ENCODE peak calls at places on chromosomes 16 and 17, in nine cellular contexts. S is PC-3, L is heart right ventricle, F is right atrium auricular region, H is tibial artery, J is K562, R is cardiac muscle cell, B is fibroblast of lung, D is gastrocnemius medialis. V is an unnamed sample.

GRCh38 chr17:4304417-4305027 is 40.7 kb upstream of the ANKFY1 start:
- DNase-seq in L (no peak), S (peak; percentile 60), R (peak; percentile 61), D (no peak), B (peak; percentile 62), J (peak; percentile 66), H (no peak), F (no peak), V (no peak)

GRCh38 chr16:49179714-49180330 is 101.8 kb downstream of the CBLN1 start:
- DNase-seq in S (peak; percentile 49), L (no peak), F (no peak), J (no peak), D (no peak), R (no peak), B (no peak), H (no peak), V (no peak)

GRCh38 chr17:29622337-29623282 is at the start of gene CORO6:
- DNase-seq in F (no peak), B (peak; percentile 40), D (peak; percentile 64), S (no peak), R (peak; percentile 59), J (peak; percentile 80), H (peak; percentile 84), L (peak; percentile 76), V (no peak)

GRCh38 chr16:31429314-31429713 is 1.2 kb upstream of the COX6A2 start:
- DNase-seq in R (no peak), H (peak; percentile 9), D (peak; percentile 86), J (no peak), B (no peak), L (no peak), F (no peak), S (no peak), V (no peak)

GRCh38 chr16:57639172-57639571 is 10.7 kb downstream of the ADGRG1 start:
- DNase-seq in R (peak; percentile 52), H (no peak), D (no peak), B (peak; percentile 43), F (no peak), S (no peak), J (no peak), L (peak; percentile 51), V (no peak)

GRCh38 chr16:57810197-57811024 is 8.1 kb upstream of the KIFC3 start:
- DNase-seq in H (no peak), D (peak; percentile 64), F (peak; percentile 94), S (peak; percentile 90), B (peak; percentile 41), L (peak; percentile 72), R (peak; percentile 87), J (peak; percentile 98), V (peak; percentile 45)

GRCh38 chr16:88196471-88197400 is 186.0 kb upstream of the ZNF469 start:
- DNase-seq in J (no peak), S (no peak), L (no peak), D (no peak), F (no peak), R (no peak), H (no peak), B (no peak), V (no peak)

GRCh38 chr16:24358117-24358516 is 102.0 kb downstream of the CACNG3 start:
- DNase-seq in F (no peak), H (no peak), R (no peak), D (no peak), L (no peak), J (no peak), B (no peak), S (no peak), V (no peak)

GRCh38 chr16:86508947-86509758 is 1.2 kb upstream of the FOXF1 start:
- DNase-seq in B (peak; percentile 90), H (no peak), J (no peak), L (peak; percentile 63), S (peak; percentile 35), D (no peak), R (peak; percentile 77), F (no peak), V (no peak)

GRCh38 chr17:27088767-27089078 is 205.2 kb upstream of the WSB1 start:
- DNase-seq in F (no peak), L (no peak), B (no peak), R (no peak), J (no peak), H (no peak), D (no peak), S (no peak), V (no peak)

GRCh38 chr17:27085517-27085916 is 208.4 kb upstream of the WSB1 start:
- DNase-seq in L (no peak), R (no peak), D (no peak), F (no peak), J (no peak), B (no peak), H (no peak), S (no peak), V (no peak)

GRCh38 chr17:27089929-27090247 is 204.0 kb upstream of the WSB1 start:
- DNase-seq in L (no peak), R (no peak), J (peak; percentile 38), F (no peak), S (no peak), H (no peak), D (no peak), B (no peak), V (no peak)

GRCh38 chr17:27086526-27086925 is 207.4 kb upstream of the WSB1 start:
- DNase-seq in F (no peak), J (no peak), S (no peak), R (no peak), B (no peak), H (no peak), D (no peak), L (no peak), V (no peak)

DNA sequence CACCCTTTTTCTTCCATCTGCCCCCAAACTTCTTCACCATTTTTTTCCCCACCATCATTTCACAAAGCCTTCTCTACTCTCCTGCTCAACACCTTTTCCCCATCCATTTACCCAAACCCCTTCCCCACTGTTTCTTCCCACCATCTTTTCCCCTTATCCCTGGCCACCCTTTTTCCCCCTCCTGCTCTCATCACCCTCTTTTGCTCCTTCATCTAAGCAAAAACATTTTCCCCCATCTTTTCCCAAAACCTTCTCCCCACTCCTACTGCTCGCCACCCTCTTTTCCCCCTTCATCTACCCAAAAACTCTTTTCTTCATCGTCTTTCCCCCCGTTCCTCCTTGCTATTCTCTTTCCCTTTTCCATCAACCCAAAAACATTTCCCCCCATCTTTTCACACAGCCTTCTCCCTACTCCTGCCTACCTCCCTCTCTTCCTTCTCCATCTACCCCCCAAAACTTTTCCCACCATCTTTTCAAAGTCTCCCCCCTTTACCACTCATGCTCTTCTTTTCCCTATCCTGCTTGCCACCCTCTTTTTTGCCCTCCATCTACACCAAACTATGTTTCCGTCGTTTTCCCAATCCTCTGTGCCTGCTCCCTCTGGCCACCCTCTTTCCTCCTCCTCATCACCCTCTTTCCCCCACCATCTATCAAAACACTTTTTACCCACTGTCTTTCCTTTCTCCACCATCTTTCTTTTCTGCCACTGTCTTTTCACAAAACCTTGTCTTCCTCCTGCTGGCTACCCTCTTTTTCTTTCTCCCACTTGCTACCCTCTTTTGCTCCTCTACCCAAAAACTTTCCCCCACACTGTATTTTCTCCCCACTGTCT is 205.8 kb upstream of the WSB1 start:
- DNase-seq in B (no peak), J (no peak), F (no peak), S (no peak), R (no peak), L (no peak), H (no peak), D (no peak), V (no peak)
- H3K9me3 ChIP-seq in B (no peaks in the 10 kb centered on the region), J (no peaks in the 10 kb centered on the region), F (no peaks in the 10 kb centered on the region), S (no peaks in the 10 kb centered on the region), R (no peaks in the 10 kb centered on the region), L (no peaks in the 10 kb centered on the region), H (no peaks in the 10 kb centered on the region), D (no peaks in the 10 kb centered on the region), V (no peaks in the 10 kb centered on the region)

GRCh38 chr16:1430759-1431496 is at the start of gene PERCC1:
- DNase-seq in R (no peak), B (no peak), J (peak; percentile 38), H (no peak), S (peak; percentile 21), F (no peak), L (no peak), D (no peak), V (no peak)
- H3K4me3 ChIP-seq in R (no peak within 1 kb of the TSS), B (no peak within 1 kb of the TSS), J (no peak within 1 kb of the TSS), H (no peak within 1 kb of the TSS), S (no peak within 1 kb of the TSS), F (no peak within 1 kb of the TSS), L (peak within 1 kb of the TSS; percentile 50), D (no peak within 1 kb of the TSS), V (no peak within 1 kb of the TSS)

GRCh38 chr16:35733278-35733965 is 2274.0 kb downstream of the TP53TG3F start:
- DNase-seq in S (no peak), D (no peak), J (no peak), L (no peak), F (peak; percentile 44), B (no peak), R (no peak), H (no peak), V (no peak)

GRCh38 chr16:35730251-35730650 is 2270.8 kb downstream of the TP53TG3F start:
- DNase-seq in R (no peak), B (no peak), D (no peak), F (no peak), H (no peak), S (no peak), J (no peak), L (no peak), V (no peak)

GRCh38 chr16:35731341-35732040 is 2272.1 kb downstream of the TP53TG3F start:
- DNase-seq in B (no peak), S (no peak), H (no peak), R (no peak), F (peak; percentile 34), J (no peak), D (no peak), L (no peak), V (no peak)

GRCh38 chr16:35733971-35734702 is 2274.7 kb downstream of the TP53TG3F start:
- DNase-seq in L (no peak), R (no peak), D (no peak), H (no peak), F (peak; percentile 56), B (no peak), S (no peak), J (no peak), V (no peak)

DNA sequence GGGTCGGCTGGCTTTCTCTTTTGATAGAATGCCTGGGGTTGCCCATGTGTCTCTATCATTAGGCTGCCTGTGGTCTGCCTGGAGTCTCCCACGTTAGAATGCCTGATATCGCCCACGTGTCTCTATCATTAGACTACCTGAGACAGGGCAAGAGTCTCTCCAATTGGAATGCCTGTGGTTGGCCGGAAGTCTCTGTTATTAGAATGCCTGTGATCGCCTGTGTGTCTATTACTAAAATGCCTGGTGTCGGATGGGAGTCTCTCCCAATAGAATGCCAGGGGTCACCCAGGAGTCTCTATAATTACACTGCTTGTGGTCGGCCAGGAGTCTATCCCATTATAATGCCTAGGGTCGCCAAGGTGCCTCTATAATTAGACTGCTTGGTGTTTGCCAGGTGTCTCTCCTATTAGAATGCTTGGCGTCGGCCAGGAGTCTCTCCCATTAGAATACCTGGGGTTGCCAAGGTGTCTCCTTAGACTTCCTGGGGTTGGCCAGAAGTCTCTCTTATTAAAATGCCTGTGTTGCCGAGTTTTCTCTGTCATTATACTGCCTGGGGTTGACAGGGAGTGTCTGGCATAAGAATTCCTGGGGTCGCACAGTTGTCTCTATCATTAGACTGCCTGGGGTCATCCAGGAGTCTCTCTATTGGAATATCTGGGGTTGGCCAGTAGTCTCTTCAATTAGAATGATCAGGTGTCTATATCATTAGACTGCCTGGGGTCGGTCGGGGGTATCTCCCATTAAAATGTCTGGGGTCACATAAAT is 2272.8 kb downstream of the TP53TG3F start:
- DNase-seq in B (no peak), J (no peak), F (peak; percentile 36), H (no peak), R (no peak), L (no peak), S (no peak), D (no peak), V (no peak)
- H3K9me3 ChIP-seq in B (no peaks in the 10 kb centered on the region), J (no peaks in the 10 kb centered on the region), F (no peaks in the 10 kb centered on the region), H (no peaks in the 10 kb centered on the region), R (no peaks in the 10 kb centered on the region), L (peaks cover 10% of the 10 kb centered on the region), S (no peaks in the 10 kb centered on the region), D (no peaks in the 10 kb centered on the region), V (no peaks in the 10 kb centered on the region)

GRCh38 chr16:80570106-80570478 is 29.3 kb downstream of the DYNLRB2 start:
- DNase-seq in S (peak; percentile 74), F (no peak), D (no peak), J (no peak), L (no peak), H (no peak), B (peak; percentile 67), R (peak; percentile 69), V (no peak)
- H3K4me3 ChIP-seq in S (peak overlapping the region; percentile 42), F (no peak overlapping the region), D (no peak overlapping the region), J (no peak overlapping the region), L (no peak overlapping the region), H (no peak overlapping the region), B (no peak overlapping the region), R (no peak overlapping the region), V (no peak overlapping the region)